ENCODE peak calls at places on chromosomes 13 and 19, in four cellular contexts. K is GM23248, J is astrocyte, V is mammary epithelial cell. E is an unnamed sample.
A peak's percentile ranks its signal among the peaks of the same experiment; 100 is the strongest.

GRCh38 chr13:95354156-95354555 is 52.9 kb upstream of the ABCC4 start:
- DNase-seq in K (no peak), J (no peak), V (no peak), E (no peak)

GRCh38 chr19:15180451-15181390 is 20.1 kb downstream of the NOTCH3 start:
- DNase-seq in K (peak; percentile 4), J (no peak), V (no peak), E (peak; percentile 37)

GRCh38 chr13:28337196-28338045 is 157.5 kb downstream of the FLT1 start:
- DNase-seq in K (peak; percentile 81), J (peak; percentile 80), V (peak; percentile 9), E (no peak)

GRCh38 chr19:47523473-47523872 is 8.6 kb upstream of the NAPA start:
- DNase-seq in K (no peak), J (no peak), V (no peak), E (peak; percentile 37)

GRCh38 chr13:73064991-73065390 is 6.2 kb downstream of the KLF5 start:
- DNase-seq in K (no peak), J (no peak), V (no peak), E (no peak)

GRCh38 chr19:18967358-18968146 is 26.5 kb upstream of the HOMER3 start:
- DNase-seq in K (peak; percentile 85), J (peak; percentile 33), V (peak; percentile 62), E (no peak)

GRCh38 chr13:36454121-36454520 is 21.8 kb downstream of the CCNA1 start:
- DNase-seq in K (no peak), J (no peak), V (peak; percentile 21), E (no peak)

GRCh38 chr19:49567722-49568454 is 12.5 kb downstream of the NOSIP start:
- DNase-seq in K (peak; percentile 57), J (no peak), V (no peak), E (no peak)

GRCh38 chr13:25347156-25347555 is 24.6 kb upstream of the ATP8A2 start:
- DNase-seq in K (no peak), J (no peak), V (no peak), E (no peak)

GRCh38 chr19:33096005-33096404 is 15.0 kb downstream of the GPATCH1 start:
- DNase-seq in K (no peak), J (no peak), V (peak; percentile 37), E (no peak)
- H2AFZ ChIP-seq in K (no peak overlapping the region), J (no peak overlapping the region), V (no peak overlapping the region), E (no peak overlapping the region)

DNA sequence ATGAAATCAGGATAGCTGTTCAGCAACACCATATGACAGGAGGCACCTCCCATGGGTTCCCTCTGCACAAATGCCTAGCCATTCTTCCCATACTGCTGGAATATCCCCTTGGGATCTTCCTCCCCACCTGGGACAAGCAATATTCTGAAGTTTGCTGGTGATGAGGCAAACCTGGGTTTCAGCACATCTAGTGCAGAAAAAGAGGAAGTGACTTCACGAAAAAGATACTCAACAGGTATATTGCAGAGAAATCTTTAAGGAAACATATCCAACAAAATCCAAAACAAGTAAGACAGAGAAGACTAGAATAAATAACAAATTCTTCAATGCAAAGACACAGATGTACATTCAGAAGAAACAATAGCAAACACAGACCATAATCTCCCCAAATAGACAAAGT is 1497.0 kb downstream of the PCDH9 start:
- DNase-seq in K (no peak), J (no peak), V (no peak), E (no peak)
- H2AFZ ChIP-seq in K (no peak overlapping the region), J (no peak overlapping the region), V (no peak overlapping the region), E (no peak overlapping the region)

DNA sequence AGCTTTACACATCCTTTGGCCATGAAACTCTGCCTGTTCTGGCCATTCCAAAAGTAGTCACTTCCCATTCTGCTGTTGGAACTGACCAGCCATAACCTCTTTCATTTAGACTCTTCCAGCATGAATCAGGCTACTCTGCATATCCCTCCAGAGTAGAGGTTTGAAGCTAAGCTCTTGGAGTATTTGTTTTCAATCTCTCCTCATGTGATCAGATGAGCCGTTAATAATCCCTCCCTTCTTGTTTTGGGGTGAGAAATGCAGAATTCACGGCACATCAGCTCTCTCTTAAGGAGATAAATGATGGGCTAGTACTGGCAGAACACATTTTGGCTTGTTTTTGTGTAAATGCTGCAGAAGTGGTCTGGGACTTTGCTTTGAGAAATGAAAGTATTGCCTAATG is 519.9 kb downstream of the PCDH17 start:
- DNase-seq in K (no peak), J (no peak), V (no peak), E (no peak)
- H2AFZ ChIP-seq in K (no peak overlapping the region), J (no peak overlapping the region), V (no peak overlapping the region), E (no peak overlapping the region)

DNA sequence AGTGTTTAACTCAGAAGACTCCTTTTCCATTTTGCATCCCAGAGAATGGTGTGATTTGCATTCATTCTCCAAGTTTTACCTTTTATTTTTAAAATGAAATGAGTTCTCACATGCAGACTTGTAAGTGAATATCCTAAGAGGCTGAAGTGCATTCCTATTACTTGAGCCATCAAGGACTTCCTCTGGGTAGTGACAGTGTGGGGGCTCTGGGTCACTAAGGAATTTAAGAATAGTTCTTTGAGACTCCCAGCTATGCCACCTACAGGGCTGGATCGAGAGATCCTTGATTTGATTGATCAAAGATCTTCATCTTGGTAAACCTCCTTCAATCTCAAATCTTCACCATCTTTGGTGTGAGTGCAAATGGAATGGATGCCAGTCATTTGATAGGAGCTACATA is 36.3 kb upstream of the SLC10A2 start:
- DNase-seq in K (no peak), J (no peak), V (no peak), E (no peak)
- H2AFZ ChIP-seq in K (no peak overlapping the region), J (no peak overlapping the region), V (no peak overlapping the region), E (no peak overlapping the region)

GRCh38 chr13:26445092-26445491 is 112.4 kb upstream of the WASF3 start:
- DNase-seq in K (no peak), J (no peak), V (no peak), E (no peak)
- H2AFZ ChIP-seq in K (no peak overlapping the region), J (no peak overlapping the region), V (no peak overlapping the region), E (no peak overlapping the region)